ENCODE peak calls at places on chromosomes 7 and 10, in seven cellular contexts. E is activated CD4-positive, alpha-beta T cell treated with anti-CD3 and anti-CD28 coated beads for 48 hours; W is EL; Y is COR-L47; V is frontal cortex; H is islet precursor cell; C is sciatic nerve. X is an unnamed sample.

GRCh38 chr7:34320926-34321609 is 336.9 kb upstream of the NPSR1 start:
- DNase-seq in E (peak), W (peak), Y (peak), V (peak), H (peak), C (peak), X (peak)

GRCh38 chr7:83105948-83106347 is 56.7 kb downstream of the PCLO start:
- DNase-seq in E (no peak), W (no peak), Y (no peak), V (no peak), H (no peak), C (no peak), X (no peak)

GRCh38 chr10:52314007-52314821 is at the start of gene DKK1:
- DNase-seq in E (peak), W (peak), Y (no peak), V (peak), H (peak), C (peak), X (no peak)

GRCh38 chr10:78434886-78435285 is 401.2 kb downstream of the RPS24 start:
- DNase-seq in E (no peak), W (no peak), Y (no peak), V (no peak), H (no peak), C (peak), X (no peak)

GRCh38 chr10:29858352-29859267 is 200.8 kb downstream of the JCAD start:
- DNase-seq in E (no peak), W (peak), Y (no peak), V (peak), H (peak), C (no peak), X (no peak)

GRCh38 chr7:15123901-15124300 is 221.3 kb upstream of the DGKB start:
- DNase-seq in E (no peak), W (no peak), Y (no peak), V (no peak), H (peak), C (no peak), X (no peak)

GRCh38 chr7:14691597-14692203 is 210.9 kb downstream of the DGKB start:
- DNase-seq in E (peak), W (peak), Y (no peak), V (peak), H (peak), C (peak), X (no peak)

GRCh38 chr7:102319671-102320070 is 33.0 kb downstream of the SH2B2 start:
- DNase-seq in E (no peak), W (no peak), Y (no peak), V (no peak), H (no peak), C (no peak), X (no peak)

GRCh38 chr7:74405191-74405898 is 48.4 kb upstream of the GTF2IRD1 start:
- DNase-seq in E (peak), W (no peak), Y (peak), V (no peak), H (peak), C (no peak), X (no peak)

GRCh38 chr10:26765549-26765948 is 68.0 kb downstream of the PDSS1 start:
- DNase-seq in E (no peak), W (no peak), Y (no peak), V (no peak), H (no peak), C (no peak), X (no peak)

GRCh38 chr10:58577394-58577793 is 64.7 kb downstream of the BICC1 start:
- DNase-seq in E (no peak), W (peak), Y (no peak), V (no peak), H (no peak), C (no peak), X (no peak)

X was measured in central memory CD4-positive, alpha-beta T cell.